ENCODE peak calls at places on chromosomes 11 and 22, in seven cellular contexts. One of them, this sample, is unnamed.

GRCh38 chr22:27613099-27614089 is 188.2 kb downstream of the MN1 start:
- DNase-seq in AG04450: no peak
- DNase-seq in endothelial cell: no peak
- DNase-seq in endothelial cell of umbilical vein: no peak
- DNase-seq in esophagus squamous epithelium: no peak
- DNase-seq in breast epithelium: no peak
- DNase-seq in HFFc6: no peak
- DNase-seq in this sample: no peak

GRCh38 chr11:120710354-120711187 is 199.0 kb downstream of the GRIK4 start:
- DNase-seq in endothelial cell: peak
- DNase-seq in endothelial cell of umbilical vein: no peak
- DNase-seq in esophagus squamous epithelium: no peak
- DNase-seq in breast epithelium: peak
- DNase-seq in HFFc6: peak
- DNase-seq in AG04450: peak
- DNase-seq in this sample: peak

GRCh38 chr11:87597696-87598095 is 560.0 kb downstream of the TMEM135 start:
- DNase-seq in HFFc6: no peak
- DNase-seq in breast epithelium: no peak
- DNase-seq in endothelial cell of umbilical vein: no peak
- DNase-seq in endothelial cell: no peak
- DNase-seq in AG04450: no peak
- DNase-seq in esophagus squamous epithelium: no peak
- DNase-seq in this sample: no peak

GRCh38 chr22:41909290-41910049 is 5.4 kb downstream of the SHISA8 start:
- DNase-seq in breast epithelium: no peak
- DNase-seq in esophagus squamous epithelium: no peak
- DNase-seq in HFFc6: no peak
- DNase-seq in endothelial cell: peak
- DNase-seq in endothelial cell of umbilical vein: no peak
- DNase-seq in AG04450: no peak
- DNase-seq in this sample: no peak

GRCh38 chr11:9384535-9385287 is at the start of gene IPO7:
- DNase-seq in endothelial cell of umbilical vein: peak
- DNase-seq in HFFc6: peak
- DNase-seq in endothelial cell: peak
- DNase-seq in breast epithelium: peak
- DNase-seq in AG04450: peak
- DNase-seq in esophagus squamous epithelium: peak
- DNase-seq in this sample: peak

GRCh38 chr11:120184371-120184945 is 26.4 kb upstream of the OAF start:
- DNase-seq in endothelial cell: no peak
- DNase-seq in esophagus squamous epithelium: no peak
- DNase-seq in HFFc6: no peak
- DNase-seq in AG04450: no peak
- DNase-seq in breast epithelium: no peak
- DNase-seq in endothelial cell of umbilical vein: no peak
- DNase-seq in this sample: no peak

GRCh38 chr11:13169709-13170108 is 107.9 kb upstream of the BMAL1 start:
- DNase-seq in endothelial cell: no peak
- DNase-seq in breast epithelium: no peak
- DNase-seq in AG04450: peak
- DNase-seq in HFFc6: peak
- DNase-seq in esophagus squamous epithelium: no peak
- DNase-seq in endothelial cell of umbilical vein: peak
- DNase-seq in this sample: peak

GRCh38 chr11:17386331-17387084 is 2.0 kb downstream of the KCNJ11 start:
- DNase-seq in breast epithelium: no peak
- DNase-seq in endothelial cell: peak
- DNase-seq in AG04450: no peak
- DNase-seq in HFFc6: peak
- DNase-seq in endothelial cell of umbilical vein: peak
- DNase-seq in esophagus squamous epithelium: no peak
- DNase-seq in this sample: no peak

GRCh38 chr11:65787649-65788622 is 1.1 kb downstream of the OVOL1 start:
- DNase-seq in AG04450: no peak
- DNase-seq in esophagus squamous epithelium: no peak
- DNase-seq in endothelial cell of umbilical vein: no peak
- DNase-seq in HFFc6: no peak
- DNase-seq in endothelial cell: no peak
- DNase-seq in breast epithelium: no peak
- DNase-seq in this sample: no peak

GRCh38 chr11:875769-876301 is 33.2 kb downstream of the TSPAN4 start:
- DNase-seq in endothelial cell: no peak
- DNase-seq in esophagus squamous epithelium: no peak
- DNase-seq in AG04450: no peak
- DNase-seq in HFFc6: no peak
- DNase-seq in endothelial cell of umbilical vein: no peak
- DNase-seq in breast epithelium: no peak
- DNase-seq in this sample: no peak

GRCh38 chr11:46675288-46675851 is 25.0 kb downstream of the ARHGAP1 start:
- DNase-seq in HFFc6: peak
- DNase-seq in breast epithelium: peak
- DNase-seq in endothelial cell: no peak
- DNase-seq in AG04450: no peak
- DNase-seq in endothelial cell of umbilical vein: no peak
- DNase-seq in esophagus squamous epithelium: no peak
- DNase-seq in this sample: peak

GRCh38 chr11:34224434-34224966 is 119.1 kb downstream of the NAT10 start:
- DNase-seq in HFFc6: no peak
- DNase-seq in esophagus squamous epithelium: no peak
- DNase-seq in endothelial cell: no peak
- DNase-seq in breast epithelium: no peak
- DNase-seq in endothelial cell of umbilical vein: no peak
- DNase-seq in AG04450: no peak
- DNase-seq in this sample: no peak

GRCh38 chr11:126172596-126173038 is 38.8 kb downstream of the RPUSD4 start:
- DNase-seq in endothelial cell of umbilical vein: no peak
- DNase-seq in breast epithelium: no peak
- DNase-seq in HFFc6: no peak
- DNase-seq in AG04450: peak
- DNase-seq in esophagus squamous epithelium: no peak
- DNase-seq in endothelial cell: no peak
- DNase-seq in this sample: no peak

GRCh38 chr11:64371201-64371600 is 12.2 kb downstream of the RPS6KA4 start:
- DNase-seq in esophagus squamous epithelium: no peak
- DNase-seq in AG04450: no peak
- DNase-seq in HFFc6: no peak
- DNase-seq in endothelial cell: no peak
- DNase-seq in endothelial cell of umbilical vein: no peak
- DNase-seq in breast epithelium: no peak
- DNase-seq in this sample: no peak

GRCh38 chr22:20566420-20567260 is 59.2 kb downstream of the MED15 start:
- DNase-seq in endothelial cell of umbilical vein: no peak
- DNase-seq in breast epithelium: peak
- DNase-seq in esophagus squamous epithelium: no peak
- DNase-seq in HFFc6: peak
- DNase-seq in AG04450: no peak
- DNase-seq in endothelial cell: no peak
- DNase-seq in this sample: peak

GRCh38 chr11:70333206-70333605 is 62.7 kb downstream of the PPFIA1 start:
- DNase-seq in esophagus squamous epithelium: no peak
- DNase-seq in endothelial cell of umbilical vein: no peak
- DNase-seq in HFFc6: no peak
- DNase-seq in AG04450: peak
- DNase-seq in endothelial cell: no peak
- DNase-seq in breast epithelium: no peak
- DNase-seq in this sample: no peak

GRCh38 chr11:2555376-2555775 is 110.6 kb downstream of the KCNQ1 start:
- DNase-seq in breast epithelium: no peak
- DNase-seq in HFFc6: no peak
- DNase-seq in endothelial cell of umbilical vein: no peak
- DNase-seq in endothelial cell: no peak
- DNase-seq in esophagus squamous epithelium: no peak
- DNase-seq in AG04450: no peak
- DNase-seq in this sample: no peak

GRCh38 chr11:96013459-96014213 is 89.7 kb upstream of the MTMR2 start:
- DNase-seq in endothelial cell of umbilical vein: no peak
- DNase-seq in endothelial cell: no peak
- DNase-seq in HFFc6: no peak
- DNase-seq in esophagus squamous epithelium: no peak
- DNase-seq in breast epithelium: no peak
- DNase-seq in AG04450: no peak
- DNase-seq in this sample: no peak

GRCh38 chr22:37329239-37330140 is 47.2 kb downstream of the CYTH4 start:
- DNase-seq in esophagus squamous epithelium: no peak
- DNase-seq in endothelial cell: no peak
- DNase-seq in AG04450: no peak
- DNase-seq in endothelial cell of umbilical vein: no peak
- DNase-seq in breast epithelium: no peak
- DNase-seq in HFFc6: peak
- DNase-seq in this sample: no peak

DNA sequence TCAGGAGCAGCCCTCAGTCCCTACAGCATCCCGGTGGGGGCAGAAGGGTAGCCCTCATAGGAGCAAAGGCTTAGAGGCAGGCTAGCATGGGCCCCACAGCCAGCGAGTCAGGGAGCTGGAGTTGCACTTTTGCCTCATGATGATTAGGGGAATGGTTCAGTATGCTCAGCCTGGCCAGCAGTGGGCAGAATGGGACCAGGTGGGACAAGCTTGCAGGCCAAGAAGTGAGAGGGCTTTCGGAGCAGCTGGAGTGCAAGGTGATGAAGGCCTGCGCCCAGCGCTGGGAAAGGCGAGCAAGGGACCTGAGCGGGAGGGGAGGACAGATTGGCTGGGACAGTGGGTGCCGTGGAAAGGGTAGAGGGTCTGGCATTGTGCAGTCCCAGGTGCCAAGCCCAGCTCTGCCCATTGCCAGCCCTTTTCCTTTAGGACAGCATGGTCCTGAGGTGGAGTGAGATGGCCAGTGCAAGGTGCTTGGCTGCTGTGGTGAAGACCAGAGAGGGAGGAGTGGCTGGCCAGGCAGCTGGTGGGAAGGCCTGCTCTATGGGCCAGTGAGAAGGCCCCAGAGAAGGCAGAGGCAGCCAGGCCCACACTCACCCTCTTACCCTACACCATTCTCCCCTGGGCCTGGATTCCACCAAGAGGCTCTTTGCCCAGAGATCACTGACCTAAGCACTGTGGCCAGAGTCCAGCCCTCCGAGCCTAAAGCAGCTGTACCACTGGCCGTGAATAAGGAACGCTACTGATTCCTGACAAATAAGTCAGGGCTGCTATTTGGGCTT is 47.9 kb upstream of the SUSD2 start:
- DNase-seq in endothelial cell of umbilical vein: no peak
- DNase-seq in breast epithelium: no peak
- DNase-seq in esophagus squamous epithelium: no peak
- DNase-seq in AG04450: no peak
- DNase-seq in HFFc6: no peak
- DNase-seq in endothelial cell: no peak
- DNase-seq in this sample: no peak
- TF ChIP-seq CTCF in endothelial cell of umbilical vein: peak
- TF ChIP-seq CTCF in breast epithelium: no peak
- TF ChIP-seq CTCF in esophagus squamous epithelium: no peak
- TF ChIP-seq CTCF in AG04450: peak
- TF ChIP-seq CTCF in HFFc6: peak
- TF ChIP-seq CTCF in endothelial cell: no peak
- TF ChIP-seq CTCF in this sample: peak

GRCh38 chr11:97136067-97136466 is 746.3 kb downstream of the JRKL start:
- DNase-seq in HFFc6: no peak
- DNase-seq in AG04450: no peak
- DNase-seq in esophagus squamous epithelium: no peak
- DNase-seq in endothelial cell of umbilical vein: no peak
- DNase-seq in endothelial cell: no peak
- DNase-seq in breast epithelium: no peak
- DNase-seq in this sample: no peak

GRCh38 chr11:97143463-97143862 is 753.6 kb downstream of the JRKL start:
- DNase-seq in esophagus squamous epithelium: no peak
- DNase-seq in breast epithelium: no peak
- DNase-seq in AG04450: no peak
- DNase-seq in HFFc6: no peak
- DNase-seq in endothelial cell: no peak
- DNase-seq in endothelial cell of umbilical vein: no peak
- DNase-seq in this sample: no peak

GRCh38 chr11:97140885-97141494 is 751.2 kb downstream of the JRKL start:
- DNase-seq in AG04450: no peak
- DNase-seq in endothelial cell of umbilical vein: no peak
- DNase-seq in breast epithelium: no peak
- DNase-seq in HFFc6: peak
- DNase-seq in endothelial cell: peak
- DNase-seq in esophagus squamous epithelium: no peak
- DNase-seq in this sample: no peak
- TF ChIP-seq CTCF in AG04450: no peak
- TF ChIP-seq CTCF in endothelial cell of umbilical vein: peak
- TF ChIP-seq CTCF in breast epithelium: no peak
- TF ChIP-seq CTCF in HFFc6: peak
- TF ChIP-seq CTCF in endothelial cell: peak
- TF ChIP-seq CTCF in esophagus squamous epithelium: no peak
- TF ChIP-seq CTCF in this sample: no peak

DNA sequence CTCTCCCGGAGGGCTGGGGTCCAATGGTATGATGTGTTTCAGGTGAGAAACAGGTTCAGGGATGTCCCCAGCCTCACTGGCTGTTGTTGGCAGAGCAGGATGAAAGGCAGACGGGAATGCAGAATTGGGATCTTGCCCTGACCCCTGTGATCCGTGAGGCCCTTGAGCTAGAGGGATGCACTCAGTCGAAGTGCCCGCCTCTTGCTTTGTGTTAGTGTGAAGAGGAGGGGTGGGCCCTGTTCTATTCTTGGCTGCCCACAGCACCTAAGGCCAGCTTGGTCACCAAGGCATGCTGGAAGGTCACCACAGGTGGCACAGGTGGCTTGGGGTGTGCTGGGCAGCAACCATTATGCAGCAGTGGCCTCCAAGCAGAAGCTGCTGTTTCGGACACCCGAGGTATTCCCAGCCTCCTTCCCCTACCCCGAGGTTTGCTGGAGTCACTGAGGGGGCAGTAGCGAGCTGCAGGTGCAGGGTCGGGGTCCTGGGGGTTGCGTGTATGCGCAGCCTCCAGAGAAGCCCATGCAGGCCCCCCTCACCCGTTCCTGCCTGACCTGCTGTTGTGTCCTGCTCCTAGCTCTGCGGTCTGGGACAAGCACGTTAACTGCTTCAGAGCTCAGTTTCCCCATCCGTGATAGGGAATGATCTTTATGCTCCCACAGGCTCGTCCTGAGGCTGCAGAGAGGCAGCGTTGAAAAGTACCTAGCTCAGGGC is 12.9 kb downstream of the LRP5 start:
- DNase-seq in HFFc6: no peak
- DNase-seq in endothelial cell: no peak
- DNase-seq in esophagus squamous epithelium: no peak
- DNase-seq in AG04450: no peak
- DNase-seq in endothelial cell of umbilical vein: no peak
- DNase-seq in breast epithelium: no peak
- DNase-seq in this sample: no peak
- TF ChIP-seq CTCF in HFFc6: no peak
- TF ChIP-seq CTCF in endothelial cell: no peak
- TF ChIP-seq CTCF in esophagus squamous epithelium: no peak
- TF ChIP-seq CTCF in AG04450: no peak
- TF ChIP-seq CTCF in endothelial cell of umbilical vein: no peak
- TF ChIP-seq CTCF in breast epithelium: no peak
- TF ChIP-seq CTCF in this sample: no peak

DNA sequence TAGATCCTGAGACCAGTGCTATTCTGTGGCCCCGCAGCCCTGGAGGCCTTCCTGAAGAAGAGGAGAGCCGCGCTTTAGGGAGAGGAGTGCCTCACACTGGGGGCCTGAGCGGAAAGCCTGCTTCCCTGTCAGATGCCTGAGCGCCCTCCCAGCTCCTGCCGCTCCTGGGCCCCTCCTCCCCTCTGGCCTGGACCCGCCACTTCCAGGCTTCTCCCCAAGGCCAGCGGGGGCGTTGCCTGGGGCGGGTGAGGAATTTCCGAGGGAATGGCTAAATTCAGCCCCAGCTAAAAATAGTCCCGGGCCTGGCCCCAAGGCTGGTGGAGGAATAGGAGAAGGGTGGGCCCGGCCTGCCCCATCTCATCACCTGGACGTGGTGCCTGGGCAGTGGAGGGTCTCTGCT is 15.4 kb downstream of the ARHGEF17 start:
- DNase-seq in esophagus squamous epithelium: no peak
- DNase-seq in AG04450: no peak
- DNase-seq in HFFc6: peak
- DNase-seq in endothelial cell of umbilical vein: peak
- DNase-seq in breast epithelium: no peak
- DNase-seq in endothelial cell: peak
- DNase-seq in this sample: peak
- TF ChIP-seq CTCF in esophagus squamous epithelium: no peak
- TF ChIP-seq CTCF in AG04450: peak
- TF ChIP-seq CTCF in HFFc6: no peak
- TF ChIP-seq CTCF in endothelial cell of umbilical vein: no peak
- TF ChIP-seq CTCF in breast epithelium: no peak
- TF ChIP-seq CTCF in endothelial cell: no peak
- TF ChIP-seq CTCF in this sample: no peak